ENCODE peak calls at places on chromosomes 13 and 19, in four cellular contexts. R is NCI-H2081, W is SK-N-DZ, O is lung. N is an unnamed sample.

GRCh38 chr19:6249296-6249695 is 30.5 kb downstream of the MLLT1 start:
- DNase-seq in O (no peak), W (no peak), R (no peak), N (no peak)

GRCh38 chr13:21039097-21039800 is 22.1 kb downstream of the LATS2 start:
- DNase-seq in R (no peak), W (no peak), O (peak; percentile 17), N (no peak)

GRCh38 chr13:105139380-105140285 is 1395.8 kb downstream of the EFNB2 start:
- DNase-seq in W (no peak), O (peak; percentile 40), R (peak; percentile 59), N (peak; percentile 16)

GRCh38 chr19:36215276-36216171 is 618 bp downstream of the ZNF146 start:
- DNase-seq in O (no peak), W (peak; percentile 9), R (no peak), N (peak; percentile 53)

GRCh38 chr13:102912599-102912998 is 66.8 kb downstream of the ERCC5 start:
- DNase-seq in R (no peak), W (no peak), O (no peak), N (no peak)

GRCh38 chr19:47350599-47350998 is 1.5 kb downstream of the DHX34 start:
- DNase-seq in R (no peak), O (no peak), W (no peak), N (no peak)

GRCh38 chr13:23858586-23858985 is 30.6 kb downstream of the MIPEP start:
- DNase-seq in R (no peak), O (no peak), W (no peak), N (no peak)

GRCh38 chr13:27006519-27007161 is 165.0 kb downstream of the USP12 start:
- DNase-seq in W (no peak), R (peak; percentile 66), O (peak; percentile 44), N (peak; percentile 36)

GRCh38 chr13:62387642-62388041 is 972.0 kb upstream of the PCDH20 start:
- DNase-seq in R (no peak), W (no peak), O (no peak), N (peak; percentile 13)

GRCh38 chr13:104522235-104523072 is 1456.2 kb upstream of the SLC10A2 start:
- DNase-seq in W (no peak), R (no peak), O (no peak), N (no peak)

GRCh38 chr19:38666662-38667448 is 19.4 kb downstream of the ACTN4 start:
- DNase-seq in W (no peak), R (peak; percentile 9), O (no peak), N (peak; percentile 85)

GRCh38 chr13:95954266-95954665 is 98.9 kb downstream of the UGGT2 start:
- DNase-seq in O (no peak), R (no peak), W (no peak), N (no peak)

GRCh38 chr13:112177459-112177858 is 110.5 kb downstream of the SOX1 start:
- DNase-seq in O (no peak), W (no peak), R (no peak), N (no peak)

GRCh38 chr13:89923731-89924130 is 1423.8 kb upstream of the MIR17HG start:
- DNase-seq in W (no peak), R (no peak), O (no peak), N (peak; percentile 21)

GRCh38 chr19:37551123-37551993 is 43.2 kb downstream of the ZNF571 start:
- DNase-seq in W (peak; percentile 76), R (no peak), O (no peak), N (peak; percentile 81)

GRCh38 chr19:14554382-14554812 is 17.5 kb downstream of the NDUFB7 start:
- DNase-seq in R (no peak), W (no peak), O (no peak), N (no peak)